ENCODE peak calls at places on chromosomes 4 and X, in four cellular contexts. One of them, this sample, is unnamed.

GRCh38 chr4:168361365-168362024 is 42.9 kb upstream of the DDX60 start:
- DNase-seq in A673: peak; percentile 2
- DNase-seq in ascending aorta: no peak
- DNase-seq in endodermal cell: no peak
- DNase-seq in this sample: no peak

GRCh38 chr4:127579821-127580220 is 52.9 kb upstream of the INTU start:
- DNase-seq in A673: no peak
- DNase-seq in ascending aorta: no peak
- DNase-seq in endodermal cell: no peak
- DNase-seq in this sample: no peak

GRCh38 chrX:49842603-49843002 is 13.5 kb downstream of the PAGE4 start:
- DNase-seq in A673: no peak
- DNase-seq in ascending aorta: no peak
- DNase-seq in endodermal cell: no peak
- DNase-seq in this sample: no peak

GRCh38 chr4:38233727-38234478 is 273.7 kb downstream of the PTTG2 start:
- DNase-seq in A673: no peak
- DNase-seq in ascending aorta: no peak
- DNase-seq in endodermal cell: no peak
- DNase-seq in this sample: peak; percentile 58

GRCh38 chr4:138241281-138242075 is 671 bp downstream of the SLC7A11 start:
- DNase-seq in A673: peak; percentile 54
- DNase-seq in ascending aorta: no peak
- DNase-seq in endodermal cell: peak; percentile 60
- DNase-seq in this sample: peak; percentile 44

GRCh38 chrX:24464498-24464835 is 619 bp upstream of the PDK3 start:
- DNase-seq in A673: no peak
- DNase-seq in ascending aorta: no peak
- DNase-seq in endodermal cell: no peak
- DNase-seq in this sample: no peak

GRCh38 chr4:7872264-7872771 is 67.3 kb downstream of the AFAP1 start:
- DNase-seq in A673: peak; percentile 75
- DNase-seq in ascending aorta: no peak
- DNase-seq in endodermal cell: no peak
- DNase-seq in this sample: no peak

GRCh38 chrX:102138064-102138463 is 4.2 kb downstream of the TCEAL6 start:
- DNase-seq in A673: peak; percentile 6
- DNase-seq in ascending aorta: no peak
- DNase-seq in endodermal cell: peak; percentile 46
- DNase-seq in this sample: peak; percentile 4

GRCh38 chr4:47855350-47855749 is 17.5 kb upstream of the CORIN start:
- DNase-seq in A673: no peak
- DNase-seq in ascending aorta: no peak
- DNase-seq in endodermal cell: no peak
- DNase-seq in this sample: no peak

GRCh38 chr4:34362654-34363053 is 1881.7 kb downstream of the ARAP2 start:
- DNase-seq in A673: no peak
- DNase-seq in ascending aorta: no peak
- DNase-seq in endodermal cell: no peak
- DNase-seq in this sample: peak; percentile 4

GRCh38 chrX:20383487-20383886 is 116.8 kb upstream of the RPS6KA3 start:
- DNase-seq in A673: no peak
- DNase-seq in ascending aorta: no peak
- DNase-seq in endodermal cell: no peak
- DNase-seq in this sample: no peak

GRCh38 chrX:44904542-44905115 is 31.6 kb downstream of the KDM6A start:
- DNase-seq in A673: peak; percentile 11
- DNase-seq in ascending aorta: no peak
- DNase-seq in endodermal cell: no peak
- DNase-seq in this sample: no peak

GRCh38 chr4:17665852-17666251 is 51.4 kb downstream of the MED28 start:
- DNase-seq in A673: no peak
- DNase-seq in ascending aorta: no peak
- DNase-seq in endodermal cell: no peak
- DNase-seq in this sample: no peak

GRCh38 chr4:38163216-38164006 is 203.2 kb downstream of the PTTG2 start:
- DNase-seq in A673: no peak
- DNase-seq in ascending aorta: no peak
- DNase-seq in endodermal cell: no peak
- DNase-seq in this sample: no peak

GRCh38 chr4:177051473-177052060 is 258.1 kb upstream of the NEIL3 start:
- DNase-seq in A673: peak; percentile 62
- DNase-seq in ascending aorta: no peak
- DNase-seq in endodermal cell: peak; percentile 76
- DNase-seq in this sample: peak; percentile 61

GRCh38 chr4:637536-637935 is 12.2 kb downstream of the PDE6B start:
- DNase-seq in A673: no peak
- DNase-seq in ascending aorta: no peak
- DNase-seq in endodermal cell: peak; percentile 39
- DNase-seq in this sample: no peak

GRCh38 chr4:165308174-165308573 is 19.3 kb upstream of the MSMO1 start:
- DNase-seq in A673: no peak
- DNase-seq in ascending aorta: no peak
- DNase-seq in endodermal cell: no peak
- DNase-seq in this sample: no peak

GRCh38 chr4:77418333-77418732 is 187.3 kb upstream of the CXCL13 start:
- DNase-seq in A673: peak; percentile 0
- DNase-seq in ascending aorta: no peak
- DNase-seq in endodermal cell: peak; percentile 50
- DNase-seq in this sample: peak; percentile 15

GRCh38 chr4:78650106-78651021 is 98.8 kb downstream of the ANXA3 start:
- DNase-seq in A673: no peak
- DNase-seq in ascending aorta: no peak
- DNase-seq in endodermal cell: no peak
- DNase-seq in this sample: peak; percentile 45

GRCh38 chr4:3573131-3573530 is 40.9 kb upstream of the LRPAP1 start:
- DNase-seq in A673: no peak
- DNase-seq in ascending aorta: no peak
- DNase-seq in endodermal cell: no peak
- DNase-seq in this sample: no peak

GRCh38 chrX:108186811-108187210 is 95.2 kb downstream of the ATG4A start:
- DNase-seq in A673: no peak
- DNase-seq in ascending aorta: no peak
- DNase-seq in endodermal cell: no peak
- DNase-seq in this sample: no peak

GRCh38 chrX:119266364-119266995 is 30.4 kb downstream of the PGRMC1 start:
- DNase-seq in A673: peak; percentile 36
- DNase-seq in ascending aorta: no peak
- DNase-seq in endodermal cell: peak; percentile 51
- DNase-seq in this sample: peak; percentile 27

GRCh38 chrX:77160301-77160700 is 286.9 kb upstream of the FGF16 start:
- DNase-seq in A673: peak; percentile 6
- DNase-seq in ascending aorta: no peak
- DNase-seq in endodermal cell: peak; percentile 85
- DNase-seq in this sample: peak; percentile 15

GRCh38 chr4:68002906-68003305 is 39.6 kb upstream of the TMPRSS11A start:
- DNase-seq in A673: no peak
- DNase-seq in ascending aorta: no peak
- DNase-seq in endodermal cell: no peak
- DNase-seq in this sample: no peak

GRCh38 chrX:9682456-9682855 is 83.2 kb downstream of the GPR143 start:
- DNase-seq in A673: no peak
- DNase-seq in ascending aorta: no peak
- DNase-seq in endodermal cell: peak; percentile 47
- DNase-seq in this sample: no peak

GRCh38 chrX:8879750-8880149 is 78.6 kb upstream of the FAM9A start:
- DNase-seq in A673: peak; percentile 39
- DNase-seq in ascending aorta: no peak
- DNase-seq in endodermal cell: peak; percentile 76
- DNase-seq in this sample: peak; percentile 36

GRCh38 chr4:127400736-127401346 is 231.9 kb upstream of the INTU start:
- DNase-seq in A673: peak; percentile 87
- DNase-seq in ascending aorta: no peak
- DNase-seq in endodermal cell: peak; percentile 86
- DNase-seq in this sample: peak; percentile 71

GRCh38 chrX:45788941-45789348 is 588.3 kb upstream of the DIPK2B start:
- DNase-seq in A673: peak; percentile 57
- DNase-seq in ascending aorta: no peak
- DNase-seq in endodermal cell: peak; percentile 55
- DNase-seq in this sample: peak; percentile 29

GRCh38 chr4:90317785-90318184 is 190.6 kb downstream of the CCSER1 start:
- DNase-seq in A673: peak; percentile 22
- DNase-seq in ascending aorta: no peak
- DNase-seq in endodermal cell: no peak
- DNase-seq in this sample: no peak

GRCh38 chr4:184807797-184808718 is 17.7 kb downstream of the ACSL1 start:
- DNase-seq in A673: no peak
- DNase-seq in ascending aorta: no peak
- DNase-seq in endodermal cell: peak; percentile 83
- DNase-seq in this sample: no peak

GRCh38 chr4:146976145-146976544 is 30.5 kb upstream of the TTC29 start:
- DNase-seq in A673: no peak
- DNase-seq in ascending aorta: no peak
- DNase-seq in endodermal cell: no peak
- DNase-seq in this sample: no peak

GRCh38 chrX:150158554-150159332 is 204.4 kb upstream of the MAMLD1 start:
- DNase-seq in A673: no peak
- DNase-seq in ascending aorta: no peak
- DNase-seq in endodermal cell: peak; percentile 12
- DNase-seq in this sample: no peak

GRCh38 chr4:69760455-69760854 is at the start of gene SULT1B1:
- DNase-seq in A673: peak; percentile 14
- DNase-seq in ascending aorta: no peak
- DNase-seq in endodermal cell: no peak
- DNase-seq in this sample: peak; percentile 27

GRCh38 chr4:123297836-123298235 is 98.8 kb upstream of the SPRY1 start:
- DNase-seq in A673: no peak
- DNase-seq in ascending aorta: no peak
- DNase-seq in endodermal cell: no peak
- DNase-seq in this sample: no peak

GRCh38 chr4:168981460-168981859 is 28.6 kb downstream of the CBR4 start:
- DNase-seq in A673: no peak
- DNase-seq in ascending aorta: no peak
- DNase-seq in endodermal cell: no peak
- DNase-seq in this sample: no peak

GRCh38 chr4:55635282-55635681 is 816 bp downstream of the NMU start:
- DNase-seq in A673: peak; percentile 1
- DNase-seq in ascending aorta: no peak
- DNase-seq in endodermal cell: peak; percentile 64
- DNase-seq in this sample: no peak
- H3K4me3 ChIP-seq in A673: peak overlapping the region; percentile 36
- H3K4me3 ChIP-seq in ascending aorta: peak overlapping the region; percentile 49
- H3K4me3 ChIP-seq in endodermal cell: peak overlapping the region; percentile 86
- H3K4me3 ChIP-seq in this sample: no peak overlapping the region

DNA sequence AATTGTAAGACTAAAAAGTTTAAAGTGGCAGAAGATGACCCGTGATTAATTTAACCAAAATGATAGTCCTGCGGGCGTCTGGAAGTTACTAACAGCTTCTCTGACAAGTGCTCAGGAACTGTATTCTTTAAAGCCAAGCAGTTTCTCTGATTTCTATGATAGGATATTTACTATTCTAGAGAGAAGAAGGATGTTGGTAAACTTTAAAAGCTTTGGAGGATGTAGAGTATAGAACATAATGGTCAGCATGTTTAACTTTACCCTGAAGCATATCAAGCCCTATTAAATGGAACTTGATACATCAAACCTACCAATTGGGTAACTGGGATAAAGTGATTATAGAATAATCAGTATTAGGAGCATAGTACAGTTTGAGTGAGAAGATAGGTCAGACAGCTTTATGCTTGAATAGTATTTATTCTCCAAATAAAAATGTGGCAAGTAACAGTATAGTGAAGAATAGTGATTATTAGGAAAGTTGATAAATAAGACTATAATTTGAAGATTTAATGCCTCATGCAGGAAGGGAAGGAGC is 1.8 kb downstream of the STIM2 start:
- DNase-seq in A673: no peak
- DNase-seq in ascending aorta: no peak
- DNase-seq in endodermal cell: no peak
- DNase-seq in this sample: no peak
- H3K4me3 ChIP-seq in A673: peak overlapping the region; percentile 85
- H3K4me3 ChIP-seq in ascending aorta: peak overlapping the region; percentile 95
- H3K4me3 ChIP-seq in endodermal cell: peak overlapping the region; percentile 96
- H3K4me3 ChIP-seq in this sample: peak overlapping the region; percentile 84

GRCh38 chr4:182212211-182212761 is 30.9 kb upstream of the TENM3 start:
- DNase-seq in A673: no peak
- DNase-seq in ascending aorta: no peak
- DNase-seq in endodermal cell: no peak
- DNase-seq in this sample: no peak
- H3K4me3 ChIP-seq in A673: no peak overlapping the region
- H3K4me3 ChIP-seq in ascending aorta: no peak overlapping the region
- H3K4me3 ChIP-seq in endodermal cell: no peak overlapping the region
- H3K4me3 ChIP-seq in this sample: no peak overlapping the region

GRCh38 chr4:114603455-114603854 is 4.8 kb downstream of the UGT8 start:
- DNase-seq in A673: no peak
- DNase-seq in ascending aorta: no peak
- DNase-seq in endodermal cell: no peak
- DNase-seq in this sample: peak; percentile 32
- H3K4me3 ChIP-seq in A673: no peak overlapping the region
- H3K4me3 ChIP-seq in ascending aorta: no peak overlapping the region
- H3K4me3 ChIP-seq in endodermal cell: no peak overlapping the region
- H3K4me3 ChIP-seq in this sample: no peak overlapping the region

GRCh38 chrX:1468250-1468772 is 15.6 kb upstream of the ASMTL start:
- DNase-seq in A673: peak; percentile 67
- DNase-seq in ascending aorta: no peak
- DNase-seq in endodermal cell: peak; percentile 40
- DNase-seq in this sample: peak; percentile 92
- H3K4me3 ChIP-seq in A673: no peak overlapping the region
- H3K4me3 ChIP-seq in ascending aorta: no peak overlapping the region
- H3K4me3 ChIP-seq in endodermal cell: no peak overlapping the region
- H3K4me3 ChIP-seq in this sample: no peak overlapping the region

GRCh38 chrX:115330498-115331138 is 41.1 kb downstream of the LUZP4 start:
- DNase-seq in A673: peak; percentile 74
- DNase-seq in ascending aorta: no peak
- DNase-seq in endodermal cell: peak; percentile 78
- DNase-seq in this sample: peak; percentile 50
- H3K4me3 ChIP-seq in A673: no peak overlapping the region
- H3K4me3 ChIP-seq in ascending aorta: peak overlapping the region; percentile 19
- H3K4me3 ChIP-seq in endodermal cell: no peak overlapping the region
- H3K4me3 ChIP-seq in this sample: no peak overlapping the region

DNA sequence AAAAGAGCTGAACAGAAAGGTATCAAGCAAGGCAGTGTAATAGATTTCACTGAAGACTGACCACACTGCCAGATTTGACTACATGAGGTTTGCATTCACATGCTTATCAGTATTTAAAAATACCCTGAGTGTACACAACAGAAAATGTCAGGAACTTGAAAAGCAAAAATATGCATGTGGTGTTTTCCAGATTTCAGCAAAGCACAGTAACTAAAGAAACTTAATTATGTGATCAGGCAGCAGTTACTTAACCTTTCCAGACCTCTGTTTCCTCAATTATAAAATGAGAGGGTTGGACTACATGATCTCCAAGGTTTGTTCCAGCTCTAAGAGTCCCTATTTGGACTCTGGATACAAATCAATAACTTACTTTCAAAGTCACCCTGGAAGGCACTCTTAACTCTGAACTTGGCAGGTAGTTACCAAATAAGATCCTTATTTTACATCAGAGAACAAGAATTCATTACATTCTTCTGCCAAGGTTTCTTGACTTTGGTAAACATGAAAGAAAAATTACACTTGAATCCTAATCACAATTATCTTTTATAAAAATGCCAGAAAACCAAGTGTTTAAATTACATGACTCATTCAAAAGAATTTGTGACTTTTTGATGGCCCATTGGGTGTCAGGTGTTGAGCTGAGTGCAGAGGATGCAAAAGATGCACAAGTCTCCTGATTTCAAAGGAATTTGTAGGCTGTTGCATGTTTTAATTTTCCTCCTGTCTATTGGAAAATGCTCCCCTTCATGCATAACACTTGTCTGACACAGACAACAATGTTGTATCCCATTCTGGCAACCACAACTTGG is 241.6 kb downstream of the MGST2 start:
- DNase-seq in A673: no peak
- DNase-seq in ascending aorta: no peak
- DNase-seq in endodermal cell: no peak
- DNase-seq in this sample: no peak
- H3K4me3 ChIP-seq in A673: no peak overlapping the region
- H3K4me3 ChIP-seq in ascending aorta: no peak overlapping the region
- H3K4me3 ChIP-seq in endodermal cell: no peak overlapping the region
- H3K4me3 ChIP-seq in this sample: no peak overlapping the region